ENCODE peak calls at places on chromosomes 1 and 21, in five cellular contexts. Y is left lung, I is mammary epithelial cell, X is foreskin keratinocyte, S is suprapubic skin. H is an unnamed sample. For H3K4me1, the result is how much of the 10 kb centered on the place peaks cover.

GRCh38 chr1:178188306-178188705 is 94.4 kb downstream of the RASAL2 start:
- DNase-seq in Y (no peak), I (no peak), X (no peak), S (no peak), H (no peak)

GRCh38 chr1:214991691-214992315 is 90.7 kb upstream of the KCNK2 start:
- DNase-seq in Y (no peak), I (no peak), X (no peak), S (no peak), H (no peak)

GRCh38 chr1:9867408-9868243 is 42.4 kb downstream of the CTNNBIP1 start:
- DNase-seq in Y (peak), I (peak), X (no peak), S (peak), H (peak)

GRCh38 chr1:3989465-3989864 is 89.4 kb upstream of the C1orf174 start:
- DNase-seq in Y (no peak), I (no peak), X (no peak), S (no peak), H (no peak)

GRCh38 chr1:116881879-116882520 is 27.7 kb upstream of the PTGFRN start:
- DNase-seq in Y (no peak), I (peak), X (no peak), S (peak), H (peak)

GRCh38 chr1:40965531-40965930 is 14.0 kb upstream of the CTPS1 start:
- DNase-seq in Y (no peak), I (no peak), X (no peak), S (no peak), H (no peak)

GRCh38 chr21:45168522-45168921 is 94.1 kb downstream of the ADARB1 start:
- DNase-seq in Y (no peak), I (no peak), X (no peak), S (no peak), H (no peak)

GRCh38 chr1:84611796-84612195 is 37.6 kb upstream of the CTBS start:
- DNase-seq in Y (no peak), I (peak), X (no peak), S (no peak), H (no peak)

GRCh38 chr1:154546264-154547043 is 12.0 kb downstream of the UBE2Q1 start:
- DNase-seq in Y (peak), I (peak), X (no peak), S (no peak), H (peak)

GRCh38 chr1:153238536-153238935 is 21.0 kb upstream of the LORICRIN start:
- DNase-seq in Y (no peak), I (no peak), X (no peak), S (no peak), H (no peak)

GRCh38 chr1:116711061-116711582 is 43.1 kb upstream of the CD2 start:
- DNase-seq in Y (no peak), I (peak), X (no peak), S (no peak), H (no peak)

GRCh38 chr21:30502041-30502440 is at the start of gene KRTAP19-5:
- DNase-seq in Y (no peak), I (no peak), X (no peak), S (no peak), H (no peak)

GRCh38 chr1:26351591-26352337 is 2.2 kb downstream of the CRYBG2 start:
- DNase-seq in Y (no peak), I (peak), X (peak), S (no peak), H (no peak)

GRCh38 chr1:203628185-203628996 is 1.8 kb downstream of the ATP2B4 start:
- DNase-seq in Y (peak), I (peak), X (peak), S (peak), H (peak)

GRCh38 chr1:159906960-159907359 is 7.0 kb upstream of the CFAP45 start:
- DNase-seq in Y (no peak), I (no peak), X (no peak), S (no peak), H (no peak)

GRCh38 chr1:8116892-8117262 is 90.8 kb upstream of the ERRFI1 start:
- DNase-seq in Y (no peak), I (no peak), X (no peak), S (no peak), H (peak)

GRCh38 chr1:116710326-116711060 is 43.0 kb upstream of the IGSF3 start:
- DNase-seq in Y (no peak), I (no peak), X (no peak), S (no peak), H (no peak)

GRCh38 chr1:154326546-154327465 is 1.5 kb downstream of the ATP8B2 start:
- DNase-seq in Y (no peak), I (peak), X (no peak), S (peak), H (no peak)

GRCh38 chr1:156445789-156446263 is 54.7 kb downstream of the MEF2D start:
- DNase-seq in Y (peak), I (peak), X (no peak), S (peak), H (peak)

GRCh38 chr1:216596298-216596947 is 126.8 kb downstream of the ESRRG start:
- DNase-seq in Y (no peak), I (no peak), X (no peak), S (no peak), H (no peak)

GRCh38 chr1:224353975-224354930 is 2.4 kb upstream of the CNIH4 start:
- DNase-seq in Y (no peak), I (no peak), X (no peak), S (no peak), H (no peak)

GRCh38 chr21:45152265-45152746 is 77.9 kb downstream of the ADARB1 start:
- DNase-seq in Y (peak), I (no peak), X (no peak), S (no peak), H (peak)

GRCh38 chr1:226983998-226984364 is 43.9 kb downstream of the COQ8A start:
- DNase-seq in Y (no peak), I (no peak), X (no peak), S (no peak), H (no peak)

GRCh38 chr1:221697924-221698425 is 43.9 kb downstream of the DUSP10 start:
- DNase-seq in Y (no peak), I (peak), X (no peak), S (no peak), H (no peak)

GRCh38 chr1:38815903-38816627 is 43.5 kb downstream of the RRAGC start:
- DNase-seq in Y (no peak), I (no peak), X (no peak), S (no peak), H (no peak)

GRCh38 chr1:31501505-31501904 is 74.8 kb upstream of the TINAGL1 start:
- DNase-seq in Y (no peak), I (no peak), X (no peak), S (no peak), H (no peak)
- TF ChIP-seq CTCF in Y (no peak), I (peak), X (no peak), S (no peak), H (no peak)

GRCh38 chr1:212526111-212526491 is 82.5 kb upstream of the ATF3 start:
- DNase-seq in Y (no peak), I (no peak), X (no peak), S (no peak), H (no peak)
- H3K27ac ChIP-seq in Y (no peak), I (no peak), X (no peak), S (peak), H (no peak)

DNA sequence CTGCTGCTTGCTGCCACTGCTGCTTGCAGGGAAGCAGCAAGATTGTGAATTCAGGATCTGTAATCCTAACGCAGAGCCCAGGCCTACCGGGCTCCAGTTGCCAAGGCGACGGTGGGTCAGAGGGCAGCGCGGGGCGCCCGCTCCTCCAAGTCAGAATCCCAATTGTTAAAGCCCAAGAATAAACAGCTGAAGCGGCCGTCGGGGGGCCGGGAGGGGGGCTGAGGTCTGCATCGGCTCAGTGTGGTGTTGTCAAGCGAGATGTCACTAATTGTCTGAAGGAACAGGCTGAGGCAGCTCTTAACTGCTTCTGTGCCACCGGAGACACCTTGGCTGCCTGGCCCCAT is 36.8 kb downstream of the AHDC1 start:
- DNase-seq in Y (no peak), I (no peak), X (no peak), S (peak), H (no peak)
- H3K4me1 ChIP-seq in Y (half or more), I (half or more), X (under half), S (half or more), H (half or more)

GRCh38 chr21:33947451-33948095 is 32.0 kb upstream of the ATP5PO start:
- DNase-seq in Y (peak), I (peak), X (peak), S (peak), H (peak)
- TF ChIP-seq CTCF in Y (no peak), I (no peak), X (no peak), S (no peak), H (no peak)

GRCh38 chr21:29465528-29465927 is 166.8 kb downstream of the BACH1 start:
- DNase-seq in Y (no peak), I (no peak), X (no peak), S (no peak), H (no peak)

GRCh38 chr21:29466532-29466931 is 167.8 kb downstream of the BACH1 start:
- DNase-seq in Y (no peak), I (no peak), X (no peak), S (no peak), H (no peak)

GRCh38 chr21:29462475-29462874 is 163.8 kb downstream of the BACH1 start:
- DNase-seq in Y (no peak), I (no peak), X (no peak), S (no peak), H (no peak)
- H3K27ac ChIP-seq in Y (no peak), I (no peak), X (no peak), S (no peak), H (no peak)

GRCh38 chr1:201565024-201565730 is 26.2 kb downstream of the NAV1 start:
- DNase-seq in Y (no peak), I (no peak), X (no peak), S (no peak), H (no peak)

GRCh38 chr1:201566933-201567801 is 28.2 kb downstream of the NAV1 start:
- DNase-seq in Y (no peak), I (no peak), X (no peak), S (no peak), H (no peak)

GRCh38 chr1:201568258-201568657 is 29.3 kb downstream of the NAV1 start:
- DNase-seq in Y (no peak), I (no peak), X (no peak), S (no peak), H (no peak)

GRCh38 chr1:201565771-201566528 is 27.0 kb downstream of the NAV1 start:
- DNase-seq in Y (no peak), I (no peak), X (no peak), S (no peak), H (no peak)

DNA sequence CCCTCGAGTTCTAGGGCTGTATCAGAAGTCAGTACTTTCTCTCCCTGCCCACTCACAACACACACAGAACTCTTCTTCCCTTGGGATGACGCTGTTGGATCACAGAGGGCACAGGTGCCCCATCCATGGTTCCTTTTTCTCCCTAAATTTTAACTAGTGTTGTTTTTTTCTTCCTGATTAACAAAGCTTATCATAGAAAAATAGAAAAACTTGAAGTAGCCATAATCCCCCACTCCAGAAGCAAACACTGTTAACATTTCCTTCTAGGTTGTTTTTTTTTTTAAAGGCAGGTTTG is 27.5 kb downstream of the NAV1 start:
- DNase-seq in Y (no peak), I (no peak), X (no peak), S (no peak), H (no peak)
- H3K4me1 ChIP-seq in Y (under half), I (under half), X (under half), S (under half), H (under half)

DNA sequence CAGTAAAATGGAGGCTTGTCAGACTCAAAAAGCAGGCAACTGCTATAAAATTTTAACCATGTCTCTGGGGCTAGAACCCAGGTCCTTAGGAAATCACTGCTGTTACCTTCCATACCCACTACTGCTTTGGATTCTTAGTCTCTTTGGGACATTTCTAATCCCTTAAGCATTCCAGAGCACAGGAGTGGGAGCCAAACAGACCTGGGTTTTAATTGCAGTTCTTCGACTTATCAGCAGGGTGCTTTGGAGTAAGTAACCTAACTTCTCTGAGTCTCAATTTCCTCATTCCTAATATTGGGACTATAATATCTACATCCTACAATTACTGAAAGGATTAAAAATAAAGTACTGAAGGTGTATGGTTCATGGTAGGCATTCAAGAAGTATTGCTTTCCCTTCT is 161.0 kb upstream of the BEND5 start:
- DNase-seq in Y (no peak), I (no peak), X (no peak), S (no peak), H (no peak)
- TF ChIP-seq CTCF in Y (no peak), I (no peak), X (peak), S (no peak), H (no peak)

DNA sequence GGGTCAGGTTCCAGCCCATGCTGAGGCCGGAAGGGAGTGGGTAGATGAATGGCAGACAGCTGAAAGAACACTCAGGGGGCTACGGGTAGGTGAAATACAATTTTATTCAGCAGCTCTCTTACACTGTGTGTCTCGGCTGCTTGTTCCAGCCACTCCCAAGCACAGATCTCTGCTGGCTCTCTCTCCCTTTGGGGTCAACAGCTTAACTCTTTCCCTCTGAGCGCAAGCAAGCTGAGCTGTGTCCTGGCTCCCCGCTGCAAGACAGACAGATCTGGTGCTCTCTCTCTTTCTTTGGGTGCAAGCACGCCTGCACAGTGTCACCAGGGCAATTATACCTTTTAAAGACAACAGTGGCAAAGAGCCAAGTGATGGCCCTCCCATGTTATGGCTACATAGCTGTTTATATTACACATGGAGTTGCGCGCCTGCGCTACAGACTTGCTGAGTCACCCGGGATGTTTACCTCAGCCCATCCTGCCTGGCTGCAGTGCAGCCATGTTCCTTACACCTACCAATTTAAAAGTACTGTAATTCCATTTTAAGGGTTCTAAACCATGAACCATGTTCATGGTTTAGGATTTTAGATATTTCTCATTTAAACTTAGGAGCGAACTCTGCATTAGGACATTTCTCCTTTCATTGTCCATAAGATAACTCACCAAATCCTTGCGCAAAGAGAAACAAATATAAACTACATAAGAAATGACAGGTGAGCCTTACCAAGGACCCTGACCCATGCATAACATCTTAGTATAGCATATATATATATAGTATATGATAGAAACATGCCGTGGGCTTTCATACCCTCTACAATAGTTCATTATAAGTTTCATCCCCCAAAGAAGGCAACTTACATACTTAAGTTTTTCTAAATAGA is 396.5 kb downstream of the SMYD3 start:
- DNase-seq in Y (no peak), I (no peak), X (no peak), S (no peak), H (no peak)
- H3K27ac ChIP-seq in Y (no peak), I (no peak), X (no peak), S (no peak), H (no peak)

GRCh38 chr1:150257624-150258274 is at the start of gene CA14:
- DNase-seq in Y (no peak), I (no peak), X (no peak), S (no peak), H (no peak)

GRCh38 chr1:150259217-150259616 is 1.6 kb downstream of the CA14 start:
- DNase-seq in Y (no peak), I (no peak), X (no peak), S (no peak), H (no peak)

GRCh38 chr1:150258275-150258666 is 697 bp downstream of the CA14 start:
- DNase-seq in Y (no peak), I (no peak), X (no peak), S (no peak), H (no peak)

GRCh38 chr1:150261367-150261766 is 3.8 kb downstream of the CA14 start:
- DNase-seq in Y (no peak), I (no peak), X (no peak), S (no peak), H (no peak)

DNA sequence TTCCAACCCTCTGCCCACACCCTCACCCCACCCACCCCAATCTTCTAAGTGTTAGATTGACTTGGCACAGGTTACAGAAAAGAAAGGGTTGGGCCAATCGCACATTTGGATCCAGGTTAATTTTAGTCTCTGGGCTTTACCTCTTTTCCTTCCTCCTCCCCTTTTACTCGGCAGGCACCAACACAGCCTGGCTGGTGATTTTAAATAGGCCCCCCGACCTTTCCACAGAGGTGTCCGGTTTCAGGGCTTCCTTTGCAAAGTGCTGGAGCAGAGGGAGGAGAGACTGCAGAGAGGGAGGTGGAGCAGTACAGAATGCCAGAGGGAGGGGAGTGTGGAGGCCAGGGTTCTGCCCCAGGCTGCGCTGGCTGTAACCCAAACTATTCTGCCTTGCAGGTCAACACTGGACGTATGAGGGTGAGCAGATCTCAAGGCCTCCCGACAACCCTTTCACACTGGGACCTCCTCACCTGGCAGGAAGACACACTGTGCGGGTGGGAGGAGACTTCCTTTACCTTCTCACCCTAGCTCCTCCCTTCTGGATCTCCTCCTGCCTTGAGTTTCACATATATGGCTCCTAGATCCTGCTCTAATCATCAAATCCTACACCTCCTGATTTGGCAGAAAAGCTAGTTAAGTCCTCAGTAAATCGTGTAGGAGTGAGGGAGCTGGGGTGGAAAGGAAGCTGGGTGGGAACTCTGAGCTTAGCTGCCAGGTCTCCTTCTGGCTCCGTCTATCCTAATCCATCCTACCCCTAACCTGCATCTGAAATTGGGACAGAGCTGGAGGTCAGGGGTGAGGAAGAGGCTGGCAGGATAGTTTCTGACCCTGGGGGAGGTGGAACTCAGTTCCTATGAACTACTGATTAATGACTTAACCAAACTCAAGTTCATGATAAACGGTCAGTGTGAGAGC is 2.4 kb downstream of the CA14 start:
- DNase-seq in Y (no peak), I (peak), X (peak), S (no peak), H (peak)
- H3K4me1 ChIP-seq in Y (under half), I (under half), X (under half), S (under half), H (under half)

H was measured in body of pancreas.